ENCODE peak calls at places on chromosome 10, in six cellular contexts. One of them, this sample, is unnamed.

GRCh38 chr10:25104441-25104840 is 70.4 kb upstream of the GPR158 start:
- DNase-seq in fibroblast of the aortic adventitia: no peak
- DNase-seq in uterus: no peak
- DNase-seq in pancreas: no peak
- DNase-seq in mesendoderm: no peak
- DNase-seq in heart left ventricle: no peak
- DNase-seq in this sample: no peak

GRCh38 chr10:105751688-105752087 is 1110.6 kb downstream of the SORCS3 start:
- DNase-seq in fibroblast of the aortic adventitia: no peak
- DNase-seq in uterus: no peak
- DNase-seq in pancreas: no peak
- DNase-seq in mesendoderm: no peak
- DNase-seq in heart left ventricle: no peak
- DNase-seq in this sample: no peak

GRCh38 chr10:84337199-84337598 is 8.8 kb downstream of the CCSER2 start:
- DNase-seq in fibroblast of the aortic adventitia: peak
- DNase-seq in uterus: no peak
- DNase-seq in pancreas: no peak
- DNase-seq in mesendoderm: no peak
- DNase-seq in heart left ventricle: no peak
- DNase-seq in this sample: no peak

GRCh38 chr10:97684866-97685394 is 2.1 kb downstream of the AVPI1 start:
- DNase-seq in fibroblast of the aortic adventitia: peak
- DNase-seq in uterus: no peak
- DNase-seq in pancreas: no peak
- DNase-seq in mesendoderm: no peak
- DNase-seq in heart left ventricle: no peak
- DNase-seq in this sample: no peak

GRCh38 chr10:63766766-63767505 is 245.7 kb downstream of the REEP3 start:
- DNase-seq in fibroblast of the aortic adventitia: peak
- DNase-seq in uterus: no peak
- DNase-seq in pancreas: no peak
- DNase-seq in mesendoderm: no peak
- DNase-seq in heart left ventricle: no peak
- DNase-seq in this sample: no peak

GRCh38 chr10:48333856-48334255 is 27.4 kb downstream of the MAPK8 start:
- DNase-seq in fibroblast of the aortic adventitia: no peak
- DNase-seq in uterus: no peak
- DNase-seq in pancreas: no peak
- DNase-seq in mesendoderm: peak
- DNase-seq in heart left ventricle: peak
- DNase-seq in this sample: no peak

GRCh38 chr10:102523250-102524029 is 19.7 kb downstream of the SUFU start:
- DNase-seq in fibroblast of the aortic adventitia: peak
- DNase-seq in uterus: no peak
- DNase-seq in pancreas: no peak
- DNase-seq in mesendoderm: no peak
- DNase-seq in heart left ventricle: peak
- DNase-seq in this sample: no peak

GRCh38 chr10:34743804-34744203 is 71.3 kb downstream of the PARD3 start:
- DNase-seq in fibroblast of the aortic adventitia: peak
- DNase-seq in uterus: peak
- DNase-seq in pancreas: no peak
- DNase-seq in mesendoderm: no peak
- DNase-seq in heart left ventricle: peak
- DNase-seq in this sample: no peak

GRCh38 chr10:113273151-113273876 is 279.5 kb upstream of the HABP2 start:
- DNase-seq in fibroblast of the aortic adventitia: peak
- DNase-seq in uterus: no peak
- DNase-seq in pancreas: peak
- DNase-seq in mesendoderm: peak
- DNase-seq in heart left ventricle: peak
- DNase-seq in this sample: no peak

GRCh38 chr10:101130984-101131961 is at the start of gene TLX1:
- DNase-seq in fibroblast of the aortic adventitia: no peak
- DNase-seq in uterus: no peak
- DNase-seq in pancreas: no peak
- DNase-seq in mesendoderm: peak
- DNase-seq in heart left ventricle: no peak
- DNase-seq in this sample: no peak

GRCh38 chr10:30431435-30431911 is 2.5 kb upstream of the MAP3K8 start:
- DNase-seq in fibroblast of the aortic adventitia: peak
- DNase-seq in uterus: peak
- DNase-seq in pancreas: no peak
- DNase-seq in mesendoderm: no peak
- DNase-seq in heart left ventricle: peak
- DNase-seq in this sample: no peak

GRCh38 chr10:133529576-133529946 is 2.4 kb downstream of the CYP2E1 start:
- DNase-seq in fibroblast of the aortic adventitia: no peak
- DNase-seq in uterus: no peak
- DNase-seq in pancreas: no peak
- DNase-seq in mesendoderm: no peak
- DNase-seq in heart left ventricle: no peak
- DNase-seq in this sample: no peak

GRCh38 chr10:133528845-133529575 is 1.8 kb downstream of the CYP2E1 start:
- DNase-seq in fibroblast of the aortic adventitia: peak
- DNase-seq in uterus: no peak
- DNase-seq in pancreas: peak
- DNase-seq in mesendoderm: no peak
- DNase-seq in heart left ventricle: no peak
- DNase-seq in this sample: no peak

GRCh38 chr10:133527779-133528271 is 662 bp downstream of the CYP2E1 start:
- DNase-seq in fibroblast of the aortic adventitia: no peak
- DNase-seq in uterus: no peak
- DNase-seq in pancreas: peak
- DNase-seq in mesendoderm: no peak
- DNase-seq in heart left ventricle: no peak
- DNase-seq in this sample: no peak

GRCh38 chr10:133526957-133527588 is at the start of gene CYP2E1:
- DNase-seq in fibroblast of the aortic adventitia: no peak
- DNase-seq in uterus: no peak
- DNase-seq in pancreas: no peak
- DNase-seq in mesendoderm: no peak
- DNase-seq in heart left ventricle: no peak
- DNase-seq in this sample: no peak

GRCh38 chr10:133528296-133528844 is 1.2 kb downstream of the CYP2E1 start:
- DNase-seq in fibroblast of the aortic adventitia: no peak
- DNase-seq in uterus: no peak
- DNase-seq in pancreas: no peak
- DNase-seq in mesendoderm: no peak
- DNase-seq in heart left ventricle: no peak
- DNase-seq in this sample: no peak
- H3K4me3 ChIP-seq in fibroblast of the aortic adventitia: no peak
- H3K4me3 ChIP-seq in uterus: no peak
- H3K4me3 ChIP-seq in pancreas: peak
- H3K4me3 ChIP-seq in mesendoderm: no peak
- H3K4me3 ChIP-seq in heart left ventricle: peak
- H3K4me3 ChIP-seq in this sample: peak

GRCh38 chr10:4771554-4772201 is 54.3 kb upstream of the AKR1E2 start:
- DNase-seq in fibroblast of the aortic adventitia: peak
- DNase-seq in uterus: no peak
- DNase-seq in pancreas: no peak
- DNase-seq in mesendoderm: no peak
- DNase-seq in heart left ventricle: no peak
- DNase-seq in this sample: no peak
- H3K4me3 ChIP-seq in fibroblast of the aortic adventitia: peak
- H3K4me3 ChIP-seq in uterus: no peak
- H3K4me3 ChIP-seq in pancreas: no peak
- H3K4me3 ChIP-seq in mesendoderm: no peak
- H3K4me3 ChIP-seq in heart left ventricle: no peak
- H3K4me3 ChIP-seq in this sample: no peak

DNA sequence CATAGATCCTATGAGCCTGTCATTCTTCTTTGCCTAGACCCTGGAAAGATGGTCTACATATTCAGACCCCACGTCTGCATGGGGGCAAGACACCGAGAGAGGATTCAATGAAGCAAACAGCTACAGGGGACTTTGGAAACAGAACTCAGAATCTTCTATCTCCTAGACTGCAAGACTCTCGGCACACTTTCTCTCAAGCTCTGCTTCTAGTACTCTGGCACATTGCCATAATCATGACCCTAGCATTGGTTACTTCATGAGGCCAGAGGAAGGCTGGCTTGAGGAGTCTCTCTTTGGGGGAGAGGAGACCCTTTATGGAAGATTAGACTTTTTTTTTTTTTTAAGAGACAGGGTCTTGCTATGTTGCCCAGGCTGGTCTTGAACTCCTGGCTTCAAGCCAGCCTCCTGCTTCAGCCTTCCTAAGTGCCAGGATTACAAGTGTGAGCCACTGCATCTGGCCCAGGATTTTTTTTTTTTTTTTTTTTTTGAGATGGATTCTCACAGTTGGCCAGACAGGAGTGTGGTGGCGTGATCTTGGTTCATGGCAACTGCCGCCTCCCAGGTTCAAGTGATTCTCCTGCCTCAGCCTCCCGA is 20.7 kb downstream of the CCDC3 start:
- DNase-seq in fibroblast of the aortic adventitia: no peak
- DNase-seq in uterus: no peak
- DNase-seq in pancreas: no peak
- DNase-seq in mesendoderm: no peak
- DNase-seq in heart left ventricle: no peak
- DNase-seq in this sample: no peak
- H3K4me3 ChIP-seq in fibroblast of the aortic adventitia: no peak
- H3K4me3 ChIP-seq in uterus: no peak
- H3K4me3 ChIP-seq in pancreas: no peak
- H3K4me3 ChIP-seq in mesendoderm: no peak
- H3K4me3 ChIP-seq in heart left ventricle: no peak
- H3K4me3 ChIP-seq in this sample: no peak

GRCh38 chr10:129465796-129466702 is 992 bp upstream of the MGMT start:
- DNase-seq in fibroblast of the aortic adventitia: peak
- DNase-seq in uterus: no peak
- DNase-seq in pancreas: no peak
- DNase-seq in mesendoderm: no peak
- DNase-seq in heart left ventricle: no peak
- DNase-seq in this sample: no peak
- H3K4me3 ChIP-seq in fibroblast of the aortic adventitia: peak
- H3K4me3 ChIP-seq in uterus: peak
- H3K4me3 ChIP-seq in pancreas: peak
- H3K4me3 ChIP-seq in mesendoderm: no peak
- H3K4me3 ChIP-seq in heart left ventricle: peak
- H3K4me3 ChIP-seq in this sample: peak

DNA sequence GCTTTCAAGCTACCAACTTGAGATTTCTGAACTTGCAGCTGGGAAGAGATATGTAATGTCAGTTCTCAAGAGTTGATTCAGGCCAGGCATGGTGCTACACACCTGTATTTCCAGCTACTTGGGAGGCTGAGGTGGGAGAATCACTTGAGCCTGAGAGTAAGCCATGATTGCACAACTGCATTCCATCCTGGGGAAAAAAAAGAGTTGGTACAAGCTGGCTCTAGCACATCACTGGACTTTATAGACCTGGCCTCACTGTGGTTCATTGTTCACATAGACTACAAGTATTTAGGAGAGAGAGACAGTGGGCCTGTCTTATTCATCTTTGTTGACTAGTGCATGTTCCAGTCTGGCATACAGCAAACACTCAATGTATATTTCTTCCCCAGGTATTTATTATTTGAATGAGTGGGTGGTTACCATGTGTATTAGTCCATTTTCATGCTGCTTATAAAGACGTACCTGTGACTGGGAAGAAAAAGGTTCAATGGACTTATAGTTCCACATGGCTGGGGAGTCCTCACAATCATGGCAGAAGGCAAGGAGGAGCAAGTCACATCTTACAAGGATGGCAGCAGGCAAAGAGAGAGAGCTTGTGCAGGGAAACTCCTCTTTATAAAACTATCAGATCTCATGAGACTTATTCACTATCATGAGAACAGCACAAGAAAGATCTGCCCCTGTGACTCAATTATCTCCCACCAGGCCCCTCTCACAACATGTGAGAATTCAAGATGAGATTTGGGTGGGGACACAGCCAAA is 176.5 kb downstream of the PFKFB3 start:
- DNase-seq in fibroblast of the aortic adventitia: no peak
- DNase-seq in uterus: no peak
- DNase-seq in pancreas: no peak
- DNase-seq in mesendoderm: no peak
- DNase-seq in heart left ventricle: no peak
- DNase-seq in this sample: no peak
- H3K4me3 ChIP-seq in fibroblast of the aortic adventitia: no peak
- H3K4me3 ChIP-seq in uterus: no peak
- H3K4me3 ChIP-seq in pancreas: no peak
- H3K4me3 ChIP-seq in mesendoderm: no peak
- H3K4me3 ChIP-seq in heart left ventricle: no peak
- H3K4me3 ChIP-seq in this sample: no peak

GRCh38 chr10:29319205-29319781 is 30.4 kb downstream of the LYZL1 start:
- DNase-seq in fibroblast of the aortic adventitia: no peak
- DNase-seq in uterus: no peak
- DNase-seq in pancreas: no peak
- DNase-seq in mesendoderm: no peak
- DNase-seq in heart left ventricle: no peak
- DNase-seq in this sample: no peak

GRCh38 chr10:29316308-29317026 is 27.6 kb downstream of the LYZL1 start:
- DNase-seq in fibroblast of the aortic adventitia: no peak
- DNase-seq in uterus: no peak
- DNase-seq in pancreas: no peak
- DNase-seq in mesendoderm: no peak
- DNase-seq in heart left ventricle: no peak
- DNase-seq in this sample: no peak

GRCh38 chr10:29317027-29317420 is 28.2 kb downstream of the LYZL1 start:
- DNase-seq in fibroblast of the aortic adventitia: no peak
- DNase-seq in uterus: no peak
- DNase-seq in pancreas: no peak
- DNase-seq in mesendoderm: no peak
- DNase-seq in heart left ventricle: no peak
- DNase-seq in this sample: no peak

GRCh38 chr10:29315814-29316213 is 26.9 kb downstream of the LYZL1 start:
- DNase-seq in fibroblast of the aortic adventitia: no peak
- DNase-seq in uterus: no peak
- DNase-seq in pancreas: no peak
- DNase-seq in mesendoderm: no peak
- DNase-seq in heart left ventricle: no peak
- DNase-seq in this sample: no peak

GRCh38 chr10:29317423-29318021 is 28.7 kb downstream of the LYZL1 start:
- DNase-seq in fibroblast of the aortic adventitia: no peak
- DNase-seq in uterus: no peak
- DNase-seq in pancreas: no peak
- DNase-seq in mesendoderm: no peak
- DNase-seq in heart left ventricle: no peak
- DNase-seq in this sample: no peak
- H3K4me3 ChIP-seq in fibroblast of the aortic adventitia: no peak
- H3K4me3 ChIP-seq in uterus: no peak
- H3K4me3 ChIP-seq in pancreas: no peak
- H3K4me3 ChIP-seq in mesendoderm: no peak
- H3K4me3 ChIP-seq in heart left ventricle: no peak
- H3K4me3 ChIP-seq in this sample: no peak

DNA sequence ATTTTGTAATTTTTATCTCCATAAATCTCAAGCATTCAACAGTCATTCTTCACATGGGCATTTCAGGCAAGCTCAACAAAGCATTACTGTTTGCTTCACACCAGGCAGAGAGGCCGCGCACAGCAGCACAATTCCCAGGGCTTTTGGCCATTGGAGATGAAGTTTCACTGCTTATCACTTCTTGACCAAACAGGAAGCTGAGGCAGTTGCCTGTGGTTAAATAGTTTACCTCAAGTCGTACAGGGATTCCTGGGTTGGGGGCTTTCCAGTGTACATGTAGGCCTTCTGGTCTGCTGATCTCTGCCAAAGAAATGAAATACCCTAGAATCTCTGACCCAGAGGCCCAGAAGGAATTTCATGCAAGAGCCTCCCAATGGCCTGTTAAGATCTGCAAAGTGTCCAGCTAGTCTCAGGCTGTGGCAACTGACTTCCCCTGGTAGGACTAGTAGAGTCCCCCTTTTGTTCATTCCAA is 11.2 kb upstream of the PRDX3 start:
- DNase-seq in fibroblast of the aortic adventitia: peak
- DNase-seq in uterus: no peak
- DNase-seq in pancreas: peak
- DNase-seq in mesendoderm: no peak
- DNase-seq in heart left ventricle: no peak
- DNase-seq in this sample: no peak
- H3K4me3 ChIP-seq in fibroblast of the aortic adventitia: no peak
- H3K4me3 ChIP-seq in uterus: no peak
- H3K4me3 ChIP-seq in pancreas: no peak
- H3K4me3 ChIP-seq in mesendoderm: no peak
- H3K4me3 ChIP-seq in heart left ventricle: no peak
- H3K4me3 ChIP-seq in this sample: no peak

This sample was measured in A549.